ENCODE peak calls at places on chromosome 16, in four cellular contexts. R is neural progenitor cell, B is keratinocyte, C is fibroblast of lung. M is an unnamed sample.

GRCh38 chr16:56673916-56674315 is 4.3 kb downstream of the MT1H start:
- DNase-seq in R (peak; percentile 52), B (no peak), C (peak; percentile 46), M (no peak)

GRCh38 chr16:11668590-11669379 is 530 bp downstream of the SNN start:
- DNase-seq in R (peak; percentile 86), B (no peak), C (no peak), M (no peak)

GRCh38 chr16:58471209-58471975 is 28.6 kb upstream of the NDRG4 start:
- DNase-seq in R (no peak), B (no peak), C (no peak), M (no peak)

GRCh38 chr16:50833929-50834328 is 92.0 kb downstream of the CYLD start:
- DNase-seq in R (no peak), B (no peak), C (no peak), M (no peak)

GRCh38 chr16:31420037-31420436 is 8.1 kb downstream of the COX6A2 start:
- DNase-seq in R (no peak), B (no peak), C (no peak), M (no peak)

GRCh38 chr16:85673529-85674417 is 15.0 kb downstream of the GINS2 start:
- DNase-seq in R (no peak), B (no peak), C (peak; percentile 67), M (peak; percentile 61)

GRCh38 chr16:63890072-63890471 is 1231.8 kb downstream of the CDH11 start:
- DNase-seq in R (no peak), B (no peak), C (peak; percentile 48), M (peak; percentile 72)

GRCh38 chr16:84607694-84608093 is 10.2 kb downstream of the COTL1 start:
- DNase-seq in R (no peak), B (no peak), C (no peak), M (no peak)

GRCh38 chr16:12791340-12791739 is 12.3 kb downstream of the CPPED1 start:
- DNase-seq in R (no peak), B (no peak), C (no peak), M (no peak)

GRCh38 chr16:57134982-57135381 is 42.6 kb downstream of the CPNE2 start:
- DNase-seq in R (no peak), B (no peak), C (no peak), M (no peak)

GRCh38 chr16:83561876-83562275 is 245.9 kb upstream of the HSBP1 start:
- DNase-seq in R (peak; percentile 63), B (no peak), C (peak; percentile 8), M (peak; percentile 33)

GRCh38 chr16:79964104-79964503 is 363.6 kb upstream of the MAF start:
- DNase-seq in R (no peak), B (no peak), C (no peak), M (no peak)

GRCh38 chr16:15526097-15526496 is 91.7 kb downstream of the BMERB1 start:
- DNase-seq in R (no peak), B (no peak), C (no peak), M (no peak)

GRCh38 chr16:25493136-25493811 is 198.5 kb upstream of the HS3ST4 start:
- DNase-seq in R (no peak), B (no peak), C (no peak), M (peak; percentile 14)

GRCh38 chr16:51119576-51120288 is 31.3 kb downstream of the SALL1 start:
- DNase-seq in R (no peak), B (no peak), C (no peak), M (no peak)

GRCh38 chr16:12590963-12591362 is 212.7 kb downstream of the CPPED1 start:
- DNase-seq in R (no peak), B (no peak), C (no peak), M (no peak)

GRCh38 chr16:70713342-70713741 is 27.5 kb upstream of the MTSS2 start:
- DNase-seq in R (no peak), B (no peak), C (peak; percentile 31), M (no peak)

GRCh38 chr16:52384378-52384777 is 162.6 kb downstream of the TOX3 start:
- DNase-seq in R (no peak), B (no peak), C (no peak), M (no peak)

GRCh38 chr16:22924492-22924891 is 110.5 kb downstream of the HS3ST2 start:
- DNase-seq in R (no peak), B (no peak), C (no peak), M (no peak)

GRCh38 chr16:67191410-67191994 is 453 bp upstream of the E2F4 start:
- DNase-seq in R (no peak), B (no peak), C (no peak), M (no peak)
- H2AFZ ChIP-seq in R (peak overlapping the region; percentile 5), B (peak overlapping the region; percentile 65), C (no peak overlapping the region), M (peak overlapping the region; percentile 51)

DNA sequence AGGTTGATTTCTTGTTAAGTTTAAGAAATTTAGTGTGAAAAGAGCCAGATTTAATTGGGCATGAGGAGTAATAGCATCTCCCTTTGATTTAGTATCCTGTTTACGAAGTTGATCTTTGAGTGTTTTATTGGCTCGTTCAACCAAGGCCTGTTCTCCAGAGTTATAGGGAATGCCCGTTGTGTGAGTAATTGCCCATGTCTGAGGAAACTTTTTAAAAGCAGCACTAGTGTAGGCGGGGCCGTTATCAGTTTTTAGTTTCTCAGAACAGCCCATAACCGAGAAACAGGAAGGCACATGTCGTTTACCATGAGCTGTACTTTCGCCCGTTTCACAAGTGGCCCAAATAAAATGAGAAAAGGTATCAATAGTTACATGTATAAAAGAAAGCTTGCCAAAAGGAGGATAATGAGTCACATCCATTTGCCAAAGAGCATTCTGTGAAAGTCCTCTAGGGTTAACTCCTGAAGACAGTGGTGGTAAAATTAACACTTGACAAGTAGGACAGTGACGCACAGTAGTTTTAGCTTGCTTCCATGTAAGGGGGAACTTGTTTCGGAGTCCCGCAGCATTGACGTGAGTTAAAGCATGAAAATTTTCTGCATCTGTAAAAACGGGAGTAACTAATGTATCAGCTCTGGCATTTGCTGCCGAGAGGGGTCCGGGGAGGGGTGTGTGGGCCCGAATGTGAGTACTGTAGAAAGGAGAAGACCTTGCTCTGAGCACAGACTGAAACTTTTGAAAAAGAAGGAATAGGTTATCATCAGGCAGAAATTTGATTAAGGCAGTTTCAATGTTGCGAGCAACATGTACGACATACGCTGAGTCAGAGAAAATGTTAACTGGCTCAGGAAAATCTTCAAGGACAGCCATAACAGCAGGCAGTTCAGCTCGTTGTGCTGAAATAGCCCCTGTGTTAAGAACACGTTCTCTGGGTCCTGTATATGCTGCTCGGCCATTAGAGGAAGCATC is 18.5 kb upstream of the KCTD5 start:
- DNase-seq in R (no peak), B (peak; percentile 46), C (peak; percentile 48), M (peak; percentile 41)
- H3K9ac ChIP-seq in R (no peak overlapping the region), B (peak overlapping the region; percentile 64), C (no peak overlapping the region), M (peak overlapping the region; percentile 14)

GRCh38 chr16:65057184-65057583 is 64.7 kb downstream of the CDH11 start:
- DNase-seq in R (no peak), B (no peak), C (no peak), M (no peak)
- H2AFZ ChIP-seq in R (no peak overlapping the region), B (no peak overlapping the region), C (no peak overlapping the region), M (no peak overlapping the region)

GRCh38 chr16:240559-240958 is 5.9 kb downstream of the FAM234A start:
- DNase-seq in R (no peak), B (no peak), C (no peak), M (no peak)
- H3K9ac ChIP-seq in R (no peak overlapping the region), B (no peak overlapping the region), C (no peak overlapping the region), M (no peak overlapping the region)

DNA sequence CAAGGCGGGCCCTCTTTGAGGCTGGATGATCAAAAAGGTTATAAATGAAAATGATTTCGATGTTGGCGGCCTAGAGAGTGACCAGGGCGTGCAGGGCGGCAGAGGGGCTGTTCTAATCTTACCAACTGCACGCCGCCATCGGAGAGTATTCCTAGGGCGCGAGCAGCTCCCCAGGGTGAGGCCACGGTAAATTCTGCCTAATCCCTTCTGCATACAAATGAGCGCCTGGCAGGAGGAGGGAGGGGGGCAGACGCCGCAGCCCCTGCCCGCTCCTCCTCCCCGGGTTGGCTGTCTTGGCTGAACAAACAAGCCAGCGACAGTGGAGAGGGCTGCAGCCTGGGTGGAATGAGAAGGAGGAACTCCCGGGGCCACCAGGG is 183.5 kb downstream of the C16orf78 start:
- DNase-seq in R (peak; percentile 91), B (no peak), C (no peak), M (no peak)
- H2AFZ ChIP-seq in R (no peak overlapping the region), B (no peak overlapping the region), C (no peak overlapping the region), M (no peak overlapping the region)

GRCh38 chr16:86806181-86806837 is 228.0 kb downstream of the FOXL1 start:
- DNase-seq in R (no peak), B (no peak), C (no peak), M (no peak)

GRCh38 chr16:86810062-86810461 is 231.7 kb downstream of the FOXL1 start:
- DNase-seq in R (no peak), B (no peak), C (no peak), M (no peak)

GRCh38 chr16:86806838-86807351 is 228.5 kb downstream of the FOXL1 start:
- DNase-seq in R (peak; percentile 49), B (no peak), C (peak; percentile 34), M (peak; percentile 40)

GRCh38 chr16:86809458-86809955 is 231.2 kb downstream of the FOXL1 start:
- DNase-seq in R (no peak), B (no peak), C (peak; percentile 59), M (peak; percentile 99)

GRCh38 chr16:86808863-86809444 is 230.6 kb downstream of the FOXL1 start:
- DNase-seq in R (no peak), B (no peak), C (no peak), M (no peak)
- H3K9ac ChIP-seq in R (no peak overlapping the region), B (no peak overlapping the region), C (no peak overlapping the region), M (peak overlapping the region; percentile 71)

DNA sequence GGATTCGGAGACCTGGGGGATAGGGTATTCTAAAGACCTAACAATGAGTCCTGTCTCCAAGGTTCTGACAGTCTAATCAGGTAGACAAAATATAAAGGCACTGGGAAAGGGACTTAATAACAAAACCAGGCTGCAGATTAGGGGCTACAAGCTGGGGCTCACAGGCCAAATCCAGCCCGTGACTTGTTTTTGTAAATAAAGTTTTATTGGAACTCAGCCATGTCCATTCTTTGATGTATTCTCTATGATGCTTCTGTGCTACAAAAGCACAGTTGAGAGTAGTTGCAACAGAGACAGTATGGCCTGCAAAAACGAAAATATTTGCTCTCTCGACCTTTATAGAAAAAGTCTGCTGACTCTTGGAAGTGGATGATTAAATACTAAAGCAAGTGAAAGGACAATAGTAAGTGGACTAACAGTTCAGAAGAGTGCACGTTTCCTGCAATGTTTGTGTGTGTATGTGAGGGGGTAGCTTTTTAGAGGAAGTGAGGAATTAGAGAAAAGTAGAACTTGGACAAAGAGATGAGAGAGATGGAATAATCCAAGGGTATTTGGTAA is 115.4 kb upstream of the ZFHX3 start:
- DNase-seq in R (no peak), B (no peak), C (peak; percentile 56), M (no peak)
- H2AFZ ChIP-seq in R (no peak overlapping the region), B (no peak overlapping the region), C (no peak overlapping the region), M (no peak overlapping the region)

GRCh38 chr16:48299471-48299870 is 52.1 kb upstream of the ABCC11 start:
- DNase-seq in R (no peak), B (no peak), C (no peak), M (no peak)

GRCh38 chr16:48295493-48296281 is 48.3 kb upstream of the ABCC11 start:
- DNase-seq in R (no peak), B (no peak), C (no peak), M (no peak)

DNA sequence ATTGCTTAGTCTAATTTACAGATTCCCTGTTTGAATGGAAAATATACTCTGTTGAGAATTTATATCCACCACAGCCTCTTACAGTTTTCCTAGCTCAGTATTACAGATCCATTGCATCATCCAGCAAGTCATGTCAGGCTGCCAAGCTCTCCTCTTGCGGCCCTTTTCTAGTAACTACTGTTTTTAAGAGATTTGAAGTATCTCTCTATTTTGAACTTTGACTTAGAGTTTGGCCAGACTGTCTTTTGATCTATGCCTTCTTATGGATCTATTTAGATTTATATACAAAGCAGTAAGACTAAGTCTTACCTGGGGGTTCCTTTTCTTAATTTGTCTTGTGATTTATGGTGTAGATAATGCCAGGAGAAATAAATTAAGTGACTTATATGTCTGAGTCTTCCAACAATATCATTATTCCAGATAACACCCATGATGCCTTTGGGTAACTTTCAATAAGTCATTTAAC is 53.1 kb upstream of the ABCC11 start:
- DNase-seq in R (no peak), B (no peak), C (peak; percentile 95), M (peak; percentile 52)
- H3K9ac ChIP-seq in R (no peak overlapping the region), B (peak overlapping the region; percentile 37), C (no peak overlapping the region), M (no peak overlapping the region)